ENCODE peak calls at places on chromosomes 2 and 18, in five cellular contexts. E is GM20000, T is left lung, P is endodermal cell, N is thoracic aorta. I is an unnamed sample.

GRCh38 chr18:12391487-12392136 is 14.6 kb upstream of the AFG3L2 start:
- DNase-seq in E (peak), T (no peak), N (no peak), P (peak), I (peak)

GRCh38 chr18:27057459-27058302 is 127.4 kb downstream of the CHST9 start:
- DNase-seq in T (no peak), E (no peak), P (peak), N (no peak), I (no peak)

GRCh38 chr2:219149667-219150066 is 10.9 kb downstream of the NHEJ1 start:
- DNase-seq in T (no peak), N (no peak), E (no peak), P (no peak), I (no peak)

GRCh38 chr2:232761301-232761907 is 15.0 kb downstream of the KCNJ13 start:
- DNase-seq in P (peak), N (no peak), E (peak), T (no peak), I (peak)

GRCh38 chr2:239716536-239717318 is 308.4 kb downstream of the NDUFA10 start:
- DNase-seq in P (peak), N (no peak), T (no peak), E (no peak), I (no peak)

GRCh38 chr2:171541202-171541884 is 19.1 kb downstream of the CYBRD1 start:
- DNase-seq in T (no peak), E (no peak), N (no peak), P (peak), I (no peak)

GRCh38 chr18:37179384-37179783 is 350.5 kb downstream of the KIAA1328 start:
- DNase-seq in E (no peak), P (no peak), T (no peak), N (no peak), I (no peak)

GRCh38 chr2:234770081-234770506 is 181.7 kb upstream of the SH3BP4 start:
- DNase-seq in E (no peak), T (no peak), N (no peak), P (no peak), I (no peak)

GRCh38 chr2:168852487-168852886 is 37.7 kb downstream of the SPC25 start:
- DNase-seq in E (no peak), N (no peak), T (no peak), P (no peak), I (no peak)

GRCh38 chr2:102082591-102083586 is 59.7 kb upstream of the IL1R1 start:
- DNase-seq in T (peak), E (peak), N (no peak), P (no peak), I (no peak)

GRCh38 chr2:2655451-2655850 is 324.4 kb upstream of the MYT1L start:
- DNase-seq in N (no peak), E (no peak), P (no peak), T (no peak), I (no peak)

GRCh38 chr2:186522538-186522937 is 36.5 kb downstream of the ZC3H15 start:
- DNase-seq in P (no peak), T (no peak), E (no peak), N (no peak), I (no peak)

GRCh38 chr2:30239308-30240161 is 8.2 kb downstream of the LBH start:
- DNase-seq in P (peak), E (peak), N (no peak), T (peak), I (peak)

GRCh38 chr18:56036673-56037072 is 448.7 kb upstream of the TCF4 start:
- DNase-seq in P (no peak), E (no peak), T (no peak), N (no peak), I (no peak)

GRCh38 chr18:67862069-67862468 is 345.5 kb upstream of the DSEL start:
- DNase-seq in E (no peak), P (no peak), T (no peak), N (no peak), I (no peak)

GRCh38 chr18:23632615-23633014 is 30.1 kb downstream of the ANKRD29 start:
- DNase-seq in N (no peak), E (no peak), P (no peak), T (no peak), I (no peak)

GRCh38 chr2:152874955-152875354 is 156.5 kb downstream of the ARL6IP6 start:
- DNase-seq in T (no peak), P (no peak), N (no peak), E (no peak), I (no peak)

GRCh38 chr2:221779614-221780067 is 207.5 kb upstream of the EPHA4 start:
- DNase-seq in N (peak), T (no peak), E (no peak), P (no peak), I (no peak)

DNA sequence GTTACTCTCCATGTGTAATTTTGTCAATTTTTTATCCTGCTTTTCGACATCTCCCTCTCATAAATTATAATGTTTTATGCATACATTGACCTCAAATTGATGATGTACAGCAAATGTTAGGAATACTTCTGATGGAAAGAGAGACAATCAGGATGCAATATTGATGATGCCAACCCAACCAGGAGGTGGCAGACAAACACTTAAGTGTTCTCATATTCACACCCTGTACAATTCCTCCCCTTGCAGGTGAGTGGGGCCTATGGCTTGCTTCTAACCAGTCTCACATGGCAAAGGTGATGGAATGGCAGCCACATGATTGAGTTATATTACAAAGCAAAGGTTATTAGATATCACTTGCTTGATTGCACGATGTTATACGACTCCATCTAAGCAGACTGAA is 594.3 kb upstream of the REG3G start:
- DNase-seq in P (no peak), N (no peak), T (no peak), E (no peak), I (peak)
- TF ChIP-seq CTCF in P (peak), N (no peak), T (no peak), E (no peak), I (peak)

GRCh38 chr2:110017-110416 is 63.7 kb upstream of the FAM110C start:
- DNase-seq in E (no peak), P (no peak), N (no peak), T (no peak), I (no peak)

GRCh38 chr2:116953-117352 is 70.6 kb upstream of the FAM110C start:
- DNase-seq in T (no peak), P (no peak), E (no peak), N (no peak), I (no peak)

GRCh38 chr2:115303-115702 is 69.0 kb upstream of the FAM110C start:
- DNase-seq in E (no peak), T (no peak), P (peak), N (no peak), I (no peak)
- TF ChIP-seq CTCF in E (no peak), T (no peak), P (peak), N (no peak), I (no peak)

GRCh38 chr2:238396663-238397062 is 30.1 kb upstream of the ASB1 start:
- DNase-seq in N (no peak), P (no peak), T (no peak), E (no peak), I (no peak)
- TF ChIP-seq CTCF in N (no peak), P (no peak), T (no peak), E (no peak), I (no peak)

DNA sequence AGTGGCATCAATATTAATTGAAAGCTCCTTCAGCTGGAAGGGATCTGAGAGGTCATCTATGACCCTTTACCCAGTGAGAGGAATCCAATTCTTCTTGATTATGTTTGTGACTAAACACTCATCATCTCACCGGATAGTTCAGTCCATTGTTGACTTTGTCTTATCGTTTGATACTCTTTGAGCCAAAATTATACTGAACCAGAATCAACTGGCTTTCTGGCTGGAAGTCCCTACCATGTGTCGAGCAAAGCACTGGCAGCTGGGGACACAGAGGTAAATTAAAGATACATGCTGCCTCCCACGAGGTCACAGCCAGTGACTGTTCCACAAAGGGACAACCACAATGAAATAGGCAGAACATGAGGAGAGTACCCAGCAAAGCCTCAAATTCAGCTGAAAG is 91.4 kb upstream of the FHL2 start:
- DNase-seq in N (no peak), E (no peak), P (no peak), T (no peak), I (no peak)
- TF ChIP-seq CTCF in N (no peak), E (no peak), P (no peak), T (no peak), I (no peak)

DNA sequence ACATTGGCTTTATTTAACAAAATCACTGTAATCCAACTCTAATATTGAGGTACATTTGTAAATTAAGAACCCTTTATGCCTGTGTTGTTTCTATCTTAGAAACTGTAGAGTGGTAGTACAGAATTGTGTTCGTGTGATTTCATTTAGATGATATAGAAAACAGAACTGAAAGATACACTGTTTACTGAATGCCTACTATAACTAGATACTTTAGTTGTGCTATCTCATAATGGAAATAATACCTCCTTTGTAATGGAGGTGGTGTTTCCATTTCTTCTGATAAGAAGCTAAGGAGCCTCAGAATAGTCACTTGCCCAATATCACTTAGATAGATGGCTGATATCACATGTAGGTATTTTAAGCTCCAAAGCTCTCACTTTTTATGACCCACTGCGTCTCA is 62.5 kb upstream of the UBXN4 start:
- DNase-seq in N (no peak), P (no peak), T (no peak), E (no peak), I (no peak)
- TF ChIP-seq CTCF in N (no peak), P (no peak), T (no peak), E (no peak), I (no peak)

I was measured in endothelial cell.